ENCODE peak calls at places on chromosomes 7 and 10, in eight cellular contexts. N is A673; R is adrenal gland; I is H1; W is uterus; A is stomach; U is cardiac muscle cell; O is CD4-positive, CD25-positive, alpha-beta regulatory T cell. J is an unnamed sample.

GRCh38 chr7:135853499-135853898 is 104.9 kb upstream of the FAM180A start:
- DNase-seq in N (no peak), R (no peak), I (no peak), W (no peak), A (no peak), U (no peak), O (no peak), J (peak)

GRCh38 chr10:31622993-31623392 is 304.0 kb downstream of the ZEB1 start:
- DNase-seq in N (no peak), R (no peak), I (no peak), W (peak), A (no peak), U (peak), O (no peak), J (no peak)

GRCh38 chr10:69826789-69827532 is 25.3 kb downstream of the COL13A1 start:
- DNase-seq in N (no peak), R (no peak), I (no peak), W (no peak), A (no peak), U (no peak), O (no peak), J (no peak)

GRCh38 chr10:92538231-92538958 is 35.5 kb downstream of the IDE start:
- DNase-seq in N (no peak), R (no peak), I (no peak), W (no peak), A (no peak), U (peak), O (no peak), J (no peak)

GRCh38 chr10:34609287-34609940 is 205.7 kb downstream of the PARD3 start:
- DNase-seq in N (no peak), R (no peak), I (no peak), W (no peak), A (no peak), U (no peak), O (no peak), J (no peak)

GRCh38 chr7:128883622-128884549 is 21.2 kb downstream of the ATP6V1F start:
- DNase-seq in N (peak), R (peak), I (peak), W (peak), A (peak), U (peak), O (peak), J (no peak)

GRCh38 chr10:79129361-79129997 is 60.7 kb downstream of the ZMIZ1 start:
- DNase-seq in N (peak), R (no peak), I (peak), W (no peak), A (no peak), U (peak), O (no peak), J (no peak)

GRCh38 chr10:42476101-42476500 is 162.3 kb downstream of the ZNF33B start:
- DNase-seq in N (no peak), R (no peak), I (no peak), W (no peak), A (no peak), U (no peak), O (no peak), J (no peak)

GRCh38 chr7:117872565-117873055 is 631 bp downstream of the CTTNBP2 start:
- DNase-seq in N (peak), R (peak), I (peak), W (peak), A (no peak), U (no peak), O (no peak), J (peak)

GRCh38 chr10:42850931-42851330 is 68.3 kb downstream of the BMS1 start:
- DNase-seq in N (no peak), R (no peak), I (no peak), W (no peak), A (no peak), U (no peak), O (no peak), J (peak)

GRCh38 chr7:142807855-142808460 is 37.2 kb downstream of the PRSS2 start:
- DNase-seq in N (no peak), R (no peak), I (no peak), W (no peak), A (no peak), U (peak), O (peak), J (peak)

GRCh38 chr10:121418126-121418777 is 180.0 kb downstream of the FGFR2 start:
- DNase-seq in N (no peak), R (no peak), I (no peak), W (no peak), A (no peak), U (peak), O (no peak), J (peak)

GRCh38 chr10:35843524-35844171 is 201.6 kb upstream of the FZD8 start:
- DNase-seq in N (no peak), R (peak), I (no peak), W (no peak), A (peak), U (peak), O (no peak), J (no peak)

GRCh38 chr10:35898722-35899485 is 256.8 kb upstream of the FZD8 start:
- DNase-seq in N (peak), R (peak), I (no peak), W (no peak), A (no peak), U (no peak), O (no peak), J (no peak)

GRCh38 chr7:157587051-157587450 is 250.2 kb downstream of the DNAJB6 start:
- DNase-seq in N (no peak), R (no peak), I (no peak), W (no peak), A (no peak), U (no peak), O (no peak), J (no peak)

GRCh38 chr7:44348300-44348699 is 22.9 kb upstream of the CAMK2B start:
- DNase-seq in N (peak), R (no peak), I (peak), W (no peak), A (no peak), U (peak), O (no peak), J (no peak)

GRCh38 chr7:129610709-129611245 is 743 bp upstream of the NRF1 start:
- DNase-seq in N (no peak), R (no peak), I (no peak), W (no peak), A (no peak), U (no peak), O (no peak), J (no peak)

DNA sequence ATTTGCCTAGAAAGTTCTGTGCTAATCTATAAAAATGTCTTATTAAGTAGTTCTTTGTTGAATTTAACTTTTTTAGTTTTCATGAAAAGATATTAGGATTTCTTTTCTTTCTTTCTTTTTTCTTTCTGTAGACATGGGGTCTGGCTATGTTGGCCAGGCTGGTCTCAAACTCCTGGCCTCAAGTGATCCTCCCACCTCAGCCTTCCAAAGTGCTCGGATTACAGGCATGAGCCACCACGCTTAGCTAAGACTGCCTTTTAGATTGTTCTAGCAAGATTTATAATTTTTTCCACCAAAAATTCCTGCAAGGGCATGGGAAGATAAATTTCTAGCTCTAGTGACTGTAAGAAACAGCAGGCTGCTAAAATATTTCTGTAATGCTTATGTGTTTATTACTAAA is 140.5 kb downstream of the WDR37 start:
- DNase-seq in N (no peak), R (no peak), I (no peak), W (no peak), A (no peak), U (no peak), O (no peak), J (no peak)
- H3K27ac ChIP-seq in N (no peak), R (no peak), I (no peak), W (no peak), A (no peak), U (no peak), O (no peak), J (no peak)

GRCh38 chr10:33114451-33114944 is 156.5 kb upstream of the ITGB1 start:
- DNase-seq in N (no peak), R (no peak), I (no peak), W (no peak), A (no peak), U (peak), O (no peak), J (peak)
- H3K27ac ChIP-seq in N (no peak), R (no peak), I (no peak), W (no peak), A (no peak), U (no peak), O (peak), J (peak)

DNA sequence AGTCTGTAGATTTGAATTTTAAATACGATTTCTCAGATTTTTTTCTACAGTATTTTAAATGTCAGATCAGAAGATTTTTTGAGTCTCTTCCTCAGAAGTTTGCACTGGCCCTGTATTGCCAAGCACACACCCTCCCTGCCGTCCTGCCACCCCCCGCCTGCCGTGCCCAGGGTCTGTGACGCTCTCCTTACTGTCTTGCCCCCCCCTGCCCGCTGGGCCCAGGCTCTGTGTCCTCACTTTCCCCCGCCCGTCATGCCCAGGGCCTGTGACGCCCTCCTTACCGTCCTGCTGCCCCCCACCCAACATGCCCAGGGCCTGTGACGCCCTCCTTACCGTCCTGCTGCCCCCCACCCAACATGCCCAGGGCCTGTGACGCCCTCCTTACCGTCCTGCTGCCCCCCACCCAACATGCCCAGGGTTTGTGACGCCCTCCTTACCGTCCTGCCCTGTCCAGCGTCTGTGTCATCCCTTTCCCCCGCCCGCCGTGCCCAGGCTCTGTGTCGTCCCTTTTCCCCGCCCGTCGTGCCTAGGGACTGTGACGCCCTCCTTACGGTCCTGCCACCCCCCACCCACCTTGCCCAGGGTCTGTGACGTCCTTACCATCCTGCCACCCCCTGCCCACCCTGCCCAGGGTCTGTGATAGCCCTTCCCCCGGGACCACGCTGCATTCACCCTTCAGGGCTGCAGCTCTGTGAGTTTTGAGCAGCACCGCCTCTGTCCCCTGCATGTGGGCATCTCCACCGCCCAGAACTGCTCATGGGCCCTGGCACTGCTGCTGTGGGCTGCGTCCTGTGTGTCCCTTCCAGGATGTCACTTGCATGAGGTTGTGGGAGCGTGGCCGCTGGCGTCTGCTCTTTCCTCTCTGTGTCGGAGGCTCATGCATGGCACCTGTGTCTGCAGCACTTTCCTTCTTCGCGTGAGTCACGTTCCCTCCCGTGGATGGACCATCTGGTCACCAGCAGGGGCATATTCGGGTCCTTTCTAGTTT is 19.3 kb upstream of the PRKAR1B start:
- DNase-seq in N (no peak), R (no peak), I (no peak), W (no peak), A (no peak), U (no peak), O (no peak), J (no peak)
- H3K27ac ChIP-seq in N (no peak), R (no peak), I (no peak), W (no peak), A (no peak), U (peak), O (no peak), J (no peak)

GRCh38 chr7:89927762-89928161 is 226.5 kb upstream of the STEAP1 start:
- DNase-seq in N (no peak), R (no peak), I (no peak), W (no peak), A (no peak), U (no peak), O (no peak), J (no peak)
- H3K27ac ChIP-seq in N (no peak), R (no peak), I (no peak), W (no peak), A (no peak), U (no peak), O (no peak), J (no peak)

DNA sequence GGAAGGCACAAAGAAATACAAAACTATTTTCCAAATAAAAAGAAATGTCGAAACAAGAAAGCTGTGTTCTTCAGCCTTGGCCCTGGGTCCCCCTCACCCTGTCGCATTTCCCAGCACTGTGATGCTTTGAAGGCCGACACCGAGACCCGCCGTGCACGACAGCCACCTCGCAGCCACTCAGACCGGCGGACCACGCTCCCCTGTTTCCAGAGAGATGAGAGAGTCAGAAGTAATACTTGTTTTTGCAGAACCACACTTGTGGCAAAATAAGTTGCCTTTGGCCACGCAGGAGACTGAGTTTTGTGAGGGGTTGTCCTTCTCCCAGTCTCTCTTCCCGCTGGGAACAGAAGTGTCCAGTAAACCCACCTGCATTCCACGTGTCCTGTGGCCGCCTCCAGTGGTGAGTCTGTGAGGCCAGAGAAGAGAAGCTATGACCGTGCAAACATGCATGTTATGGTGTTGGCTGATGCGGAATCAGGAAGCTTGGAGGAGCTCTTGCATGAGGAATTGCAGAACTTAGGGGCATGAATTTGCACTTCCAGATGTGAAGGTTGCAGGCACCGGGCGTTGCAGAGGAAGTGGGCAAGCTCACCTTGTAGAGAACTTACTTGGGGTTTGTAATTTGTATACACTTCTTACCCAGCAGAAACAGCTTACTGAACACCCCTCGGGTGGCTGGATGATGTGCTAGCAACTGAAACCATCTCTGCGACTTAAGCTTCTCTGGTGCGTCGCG is 194.5 kb downstream of the EBF3 start:
- DNase-seq in N (no peak), R (peak), I (peak), W (no peak), A (peak), U (no peak), O (no peak), J (no peak)
- H3K27ac ChIP-seq in N (no peak), R (no peak), I (no peak), W (no peak), A (no peak), U (no peak), O (no peak), J (no peak)

J was measured in foreskin keratinocyte.